ENCODE peak calls at places on chromosomes 7 and 10, in nine cellular contexts. A, H, G, O, Z, T, C, W and R are unnamed samples.
A peak's percentile ranks its signal among the peaks of the same experiment; 100 is the strongest.

GRCh38 chr10:35446439-35446838 is 110.1 kb downstream of the CCNY start:
- DNase-seq in T (no peak), O (no peak), C (no peak), Z (no peak), A (no peak), W (no peak), H (no peak), G (no peak), R (no peak)

GRCh38 chr10:76396126-76396525 is 964.7 kb downstream of the LRMDA start:
- DNase-seq in W (no peak), C (no peak), G (no peak), T (no peak), H (no peak), O (no peak), Z (no peak), A (no peak), R (no peak)

GRCh38 chr10:104333037-104333727 is 5.1 kb downstream of the ITPRIP start:
- DNase-seq in O (peak; percentile 24), W (peak; percentile 27), T (peak; percentile 13), G (peak; percentile 27), Z (no peak), C (no peak), H (no peak), A (peak; percentile 61), R (no peak)

GRCh38 chr7:75830978-75831377 is 17.4 kb upstream of the CCL24 start:
- DNase-seq in H (no peak), Z (no peak), C (no peak), W (no peak), G (no peak), T (no peak), A (no peak), O (no peak), R (no peak)

GRCh38 chr10:132447446-132448247 is 50.6 kb downstream of the PWWP2B start:
- DNase-seq in T (no peak), G (peak; percentile 71), A (no peak), W (peak; percentile 63), O (peak; percentile 69), C (no peak), H (no peak), Z (peak; percentile 74), R (no peak)

GRCh38 chr10:31678573-31679122 is 250.0 kb downstream of the ARHGAP12 start:
- DNase-seq in G (peak; percentile 29), Z (no peak), T (no peak), C (no peak), A (no peak), H (no peak), W (no peak), O (no peak), R (no peak)

GRCh38 chr10:29896053-29896452 is 163.3 kb downstream of the JCAD start:
- DNase-seq in O (no peak), C (no peak), G (peak; percentile 53), T (no peak), W (no peak), Z (no peak), H (no peak), A (peak; percentile 78), R (no peak)

GRCh38 chr7:22125436-22125835 is 179.7 kb upstream of the CDCA7L start:
- DNase-seq in Z (no peak), C (no peak), A (no peak), G (no peak), O (no peak), T (no peak), H (no peak), W (no peak), R (no peak)

GRCh38 chr7:4128161-4128560 is 553.9 kb upstream of the FOXK1 start:
- DNase-seq in C (no peak), O (no peak), T (no peak), H (no peak), W (no peak), A (no peak), G (no peak), Z (no peak), R (no peak)

GRCh38 chr10:127216786-127217185 is 20.4 kb upstream of the INSYN2A start:
- DNase-seq in A (no peak), Z (no peak), C (no peak), G (peak; percentile 26), W (no peak), T (no peak), H (no peak), O (no peak), R (no peak)

GRCh38 chr10:11745045-11745444 is 2.9 kb downstream of the ECHDC3 start:
- DNase-seq in W (no peak), Z (no peak), A (no peak), T (no peak), O (no peak), G (no peak), H (no peak), C (no peak), R (no peak)

GRCh38 chr10:72954596-72955569 is at the start of gene PLA2G12B:
- DNase-seq in G (no peak), W (no peak), T (no peak), O (no peak), A (no peak), H (no peak), C (no peak), Z (peak; percentile 93), R (no peak)

GRCh38 chr10:125756196-125756595 is 19.4 kb downstream of the MMP21 start:
- DNase-seq in C (no peak), A (no peak), Z (no peak), O (no peak), H (no peak), W (no peak), T (no peak), G (no peak), R (no peak)

GRCh38 chr10:29034592-29034991 is 254.3 kb upstream of the LYZL1 start:
- DNase-seq in C (no peak), Z (no peak), G (no peak), T (no peak), H (no peak), A (no peak), O (no peak), W (no peak), R (no peak)

GRCh38 chr7:130242198-130243014 is 24.3 kb upstream of the CPA2 start:
- DNase-seq in G (peak; percentile 46), O (peak; percentile 49), C (peak; percentile 41), Z (peak; percentile 58), W (peak; percentile 33), A (no peak), T (peak; percentile 59), H (peak; percentile 63), R (peak; percentile 43)

GRCh38 chr7:142592664-142593063 is 156.6 kb upstream of the PRSS1 start:
- DNase-seq in Z (no peak), T (no peak), G (no peak), H (no peak), O (no peak), C (no peak), A (no peak), W (no peak), R (no peak)
- H3K4me1 ChIP-seq in Z (no peaks in the 10 kb centered on the region), T (no peaks in the 10 kb centered on the region), G (no peaks in the 10 kb centered on the region), H (no peaks in the 10 kb centered on the region), O (no peaks in the 10 kb centered on the region), C (no peaks in the 10 kb centered on the region), A (no peaks in the 10 kb centered on the region), W (no peaks in the 10 kb centered on the region), R (no peaks in the 10 kb centered on the region)

DNA sequence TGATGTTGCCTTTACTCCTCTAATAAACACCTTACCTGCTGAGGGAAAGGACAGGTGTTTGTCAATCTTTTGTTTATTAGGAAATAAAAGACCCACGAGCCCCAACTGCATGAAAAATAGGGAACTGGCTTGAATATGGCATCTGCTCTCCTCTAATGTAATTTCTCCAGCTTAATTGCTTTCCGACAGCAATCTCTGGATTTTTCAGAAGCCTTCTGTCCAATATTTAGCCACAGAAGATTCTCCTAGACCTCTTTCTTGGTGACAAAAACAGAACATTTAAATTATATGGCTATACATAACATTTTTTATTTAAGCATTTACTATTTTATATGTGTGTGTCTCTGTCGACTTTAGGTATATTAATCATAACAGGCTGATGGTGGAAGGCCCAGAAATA is 317.4 kb upstream of the ADARB2 start:
- DNase-seq in T (no peak), H (no peak), A (no peak), G (no peak), W (no peak), O (no peak), Z (no peak), C (no peak), R (no peak)
- TF ChIP-seq CTCF in T (no peak), H (no peak), A (no peak), G (no peak), W (no peak), O (no peak), Z (no peak), C (no peak), R (no peak)

GRCh38 chr7:9921326-9921725 is 1052.3 kb upstream of the PHF14 start:
- DNase-seq in W (no peak), T (no peak), A (no peak), C (no peak), Z (no peak), O (no peak), G (no peak), H (no peak), R (no peak)
- H3K9me3 ChIP-seq in W (no peaks in the 10 kb centered on the region), T (no peaks in the 10 kb centered on the region), A (no peaks in the 10 kb centered on the region), C (peaks cover 5% of the 10 kb centered on the region), Z (no peaks in the 10 kb centered on the region), O (no peaks in the 10 kb centered on the region), G (no peaks in the 10 kb centered on the region), H (no peaks in the 10 kb centered on the region), R (peaks cover 14% of the 10 kb centered on the region)

GRCh38 chr10:71742301-71743098 is 22.9 kb upstream of the C10orf105 start:
- DNase-seq in T (no peak), H (no peak), Z (no peak), O (no peak), C (no peak), W (no peak), G (no peak), A (no peak), R (no peak)
- H3K4me1 ChIP-seq in T (peaks cover 16% of the 10 kb centered on the region), H (peaks cover 20% of the 10 kb centered on the region), Z (peaks cover 13% of the 10 kb centered on the region), O (peaks cover 22% of the 10 kb centered on the region), C (peaks cover 54% of the 10 kb centered on the region), W (peaks cover 17% of the 10 kb centered on the region), G (peaks cover 2% of the 10 kb centered on the region), A (no peaks in the 10 kb centered on the region), R (peaks cover 41% of the 10 kb centered on the region)

DNA sequence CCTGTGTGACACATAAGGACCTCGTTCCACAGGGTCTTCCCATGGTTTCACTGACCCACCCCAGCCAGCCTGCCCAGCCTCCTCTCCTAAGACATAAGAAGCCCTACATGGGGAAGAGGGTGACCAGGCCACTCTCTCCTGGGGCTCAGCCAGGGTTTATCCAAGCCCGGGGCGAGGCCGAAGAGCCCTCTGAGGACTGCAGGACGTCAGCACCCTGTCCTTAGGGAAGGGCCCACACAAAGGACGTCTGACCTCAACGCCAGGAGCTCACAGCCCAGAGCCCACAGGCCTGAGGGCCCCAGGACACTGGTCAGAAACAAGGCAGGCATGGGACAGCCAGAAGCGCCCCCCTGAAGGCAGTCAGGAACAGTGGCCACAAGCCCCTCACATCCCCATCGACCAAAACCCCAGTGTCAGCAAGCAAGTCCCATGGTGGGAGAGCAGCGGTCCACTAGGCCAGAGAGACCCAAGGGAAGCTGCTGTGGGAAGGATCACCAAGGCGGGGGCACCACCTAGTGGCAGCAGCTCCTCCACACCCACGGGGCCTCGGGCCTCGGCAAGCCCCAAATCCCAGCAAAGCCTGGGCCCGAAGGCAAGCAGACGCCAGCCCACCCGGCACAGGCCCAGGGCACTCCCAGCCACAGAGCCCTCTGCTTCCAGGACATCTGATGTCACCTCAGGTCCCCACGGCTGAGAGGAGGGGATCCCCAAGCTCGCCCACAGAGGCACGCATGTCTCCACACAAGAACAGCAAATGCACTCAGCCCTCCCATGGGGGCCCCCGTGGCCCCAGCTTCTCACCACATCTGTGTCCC is 23.4 kb downstream of the MAD1L1 start:
- DNase-seq in G (peak; percentile 75), T (peak; percentile 85), H (peak; percentile 78), W (peak; percentile 67), Z (peak; percentile 59), A (peak; percentile 72), O (peak; percentile 67), C (peak; percentile 69), R (peak; percentile 72)
- TF ChIP-seq CTCF in G (peak; percentile 85), T (peak; percentile 69), H (peak; percentile 86), W (peak; percentile 78), Z (peak; percentile 61), A (peak; percentile 67), O (peak; percentile 71), C (peak; percentile 75), R (peak; percentile 84)

GRCh38 chr10:6402960-6403359 is 177.1 kb downstream of the PRKCQ start:
- DNase-seq in H (no peak), T (no peak), C (no peak), G (no peak), W (no peak), Z (no peak), O (no peak), A (no peak), R (no peak)
- H3K9me3 ChIP-seq in H (no peaks in the 10 kb centered on the region), T (no peaks in the 10 kb centered on the region), C (no peaks in the 10 kb centered on the region), G (no peaks in the 10 kb centered on the region), W (no peaks in the 10 kb centered on the region), Z (no peaks in the 10 kb centered on the region), O (no peaks in the 10 kb centered on the region), A (no peaks in the 10 kb centered on the region), R (no peaks in the 10 kb centered on the region)